ENCODE peak calls at places on chromosome 22, in seven cellular contexts. One of them, this sample, is unnamed.
A peak's percentile ranks its signal among the peaks of the same experiment; 100 is the strongest.

GRCh38 chr22:24827305-24827704 is 21.3 kb downstream of the SGSM1 start:
- DNase-seq in K562: no peak
- DNase-seq in fibroblast of lung: no peak
- DNase-seq in mesenchymal stem cell: no peak
- DNase-seq in PC-9: no peak
- DNase-seq in neuronal stem cell: no peak
- DNase-seq in IMR-90: no peak
- DNase-seq in this sample: no peak

GRCh38 chr22:27825174-27825573 is 23.6 kb upstream of the MN1 start:
- DNase-seq in K562: peak; percentile 37
- DNase-seq in fibroblast of lung: no peak
- DNase-seq in mesenchymal stem cell: no peak
- DNase-seq in PC-9: no peak
- DNase-seq in neuronal stem cell: no peak
- DNase-seq in IMR-90: no peak
- DNase-seq in this sample: no peak

GRCh38 chr22:40443675-40444482 is 73.5 kb downstream of the SGSM3 start:
- DNase-seq in K562: no peak
- DNase-seq in fibroblast of lung: no peak
- DNase-seq in mesenchymal stem cell: no peak
- DNase-seq in PC-9: no peak
- DNase-seq in neuronal stem cell: no peak
- DNase-seq in IMR-90: no peak
- DNase-seq in this sample: peak; percentile 29

GRCh38 chr22:17214416-17215043 is 4.7 kb downstream of the ADA2 start:
- DNase-seq in K562: no peak
- DNase-seq in fibroblast of lung: no peak
- DNase-seq in mesenchymal stem cell: no peak
- DNase-seq in PC-9: no peak
- DNase-seq in neuronal stem cell: no peak
- DNase-seq in IMR-90: no peak
- DNase-seq in this sample: peak; percentile 58

GRCh38 chr22:24437091-24437490 is 9.7 kb downstream of the ADORA2A start:
- DNase-seq in K562: no peak
- DNase-seq in fibroblast of lung: no peak
- DNase-seq in mesenchymal stem cell: no peak
- DNase-seq in PC-9: no peak
- DNase-seq in neuronal stem cell: no peak
- DNase-seq in IMR-90: no peak
- DNase-seq in this sample: peak; percentile 73

GRCh38 chr22:22770280-22770871 is 117.2 kb upstream of the IGLL5 start:
- DNase-seq in K562: peak; percentile 100
- DNase-seq in fibroblast of lung: peak; percentile 27
- DNase-seq in mesenchymal stem cell: peak; percentile 7
- DNase-seq in PC-9: peak; percentile 29
- DNase-seq in neuronal stem cell: peak; percentile 39
- DNase-seq in IMR-90: no peak
- DNase-seq in this sample: peak; percentile 72

GRCh38 chr22:50445880-50446707 is 28.7 kb downstream of the SBF1 start:
- DNase-seq in K562: no peak
- DNase-seq in fibroblast of lung: no peak
- DNase-seq in mesenchymal stem cell: no peak
- DNase-seq in PC-9: no peak
- DNase-seq in neuronal stem cell: no peak
- DNase-seq in IMR-90: no peak
- DNase-seq in this sample: no peak

GRCh38 chr22:16717699-16718558 is 107.3 kb downstream of the XKR3 start:
- DNase-seq in K562: no peak
- DNase-seq in fibroblast of lung: no peak
- DNase-seq in mesenchymal stem cell: no peak
- DNase-seq in PC-9: no peak
- DNase-seq in neuronal stem cell: no peak
- DNase-seq in IMR-90: no peak
- DNase-seq in this sample: no peak

GRCh38 chr22:36180038-36180880 is 19.7 kb upstream of the APOL3 start:
- DNase-seq in K562: peak; percentile 75
- DNase-seq in fibroblast of lung: peak; percentile 71
- DNase-seq in mesenchymal stem cell: peak; percentile 62
- DNase-seq in PC-9: peak; percentile 55
- DNase-seq in neuronal stem cell: peak; percentile 57
- DNase-seq in IMR-90: peak; percentile 56
- DNase-seq in this sample: no peak

GRCh38 chr22:39535302-39535805 is 2.8 kb upstream of the RPS19BP1 start:
- DNase-seq in K562: no peak
- DNase-seq in fibroblast of lung: no peak
- DNase-seq in mesenchymal stem cell: no peak
- DNase-seq in PC-9: peak; percentile 10
- DNase-seq in neuronal stem cell: no peak
- DNase-seq in IMR-90: no peak
- DNase-seq in this sample: peak; percentile 60

GRCh38 chr22:41290262-41291221 is 4.6 kb upstream of the RANGAP1 start:
- DNase-seq in K562: no peak
- DNase-seq in fibroblast of lung: peak; percentile 37
- DNase-seq in mesenchymal stem cell: peak; percentile 47
- DNase-seq in PC-9: peak; percentile 67
- DNase-seq in neuronal stem cell: peak; percentile 40
- DNase-seq in IMR-90: peak; percentile 83
- DNase-seq in this sample: peak; percentile 90

GRCh38 chr22:46652930-46653331 is 32.7 kb downstream of the GRAMD4 start:
- DNase-seq in K562: no peak
- DNase-seq in fibroblast of lung: peak; percentile 64
- DNase-seq in mesenchymal stem cell: peak; percentile 25
- DNase-seq in PC-9: no peak
- DNase-seq in neuronal stem cell: no peak
- DNase-seq in IMR-90: peak; percentile 35
- DNase-seq in this sample: peak; percentile 92

GRCh38 chr22:17884951-17885350 is 110.7 kb upstream of the BID start:
- DNase-seq in K562: no peak
- DNase-seq in fibroblast of lung: no peak
- DNase-seq in mesenchymal stem cell: no peak
- DNase-seq in PC-9: no peak
- DNase-seq in neuronal stem cell: no peak
- DNase-seq in IMR-90: peak; percentile 16
- DNase-seq in this sample: no peak

GRCh38 chr22:38745676-38746460 is 9.9 kb downstream of the SUN2 start:
- DNase-seq in K562: no peak
- DNase-seq in fibroblast of lung: no peak
- DNase-seq in mesenchymal stem cell: no peak
- DNase-seq in PC-9: no peak
- DNase-seq in neuronal stem cell: no peak
- DNase-seq in IMR-90: no peak
- DNase-seq in this sample: peak; percentile 74

GRCh38 chr22:46019351-46019750 is 42.4 kb upstream of the WNT7B start:
- DNase-seq in K562: no peak
- DNase-seq in fibroblast of lung: no peak
- DNase-seq in mesenchymal stem cell: no peak
- DNase-seq in PC-9: no peak
- DNase-seq in neuronal stem cell: no peak
- DNase-seq in IMR-90: no peak
- DNase-seq in this sample: no peak

GRCh38 chr22:39299829-39300178 is 19.6 kb downstream of the RPL3 start:
- DNase-seq in K562: no peak
- DNase-seq in fibroblast of lung: peak; percentile 47
- DNase-seq in mesenchymal stem cell: peak; percentile 56
- DNase-seq in PC-9: peak; percentile 22
- DNase-seq in neuronal stem cell: no peak
- DNase-seq in IMR-90: no peak
- DNase-seq in this sample: peak; percentile 80

GRCh38 chr22:27885977-27886842 is 32.8 kb downstream of the PITPNB start:
- DNase-seq in K562: peak; percentile 26
- DNase-seq in fibroblast of lung: peak; percentile 94
- DNase-seq in mesenchymal stem cell: peak; percentile 91
- DNase-seq in PC-9: peak; percentile 9
- DNase-seq in neuronal stem cell: peak; percentile 38
- DNase-seq in IMR-90: peak; percentile 98
- DNase-seq in this sample: peak; percentile 92

GRCh38 chr22:44676441-44677298 is 25.3 kb upstream of the PRR5 start:
- DNase-seq in K562: peak; percentile 80
- DNase-seq in fibroblast of lung: no peak
- DNase-seq in mesenchymal stem cell: peak; percentile 51
- DNase-seq in PC-9: peak; percentile 35
- DNase-seq in neuronal stem cell: no peak
- DNase-seq in IMR-90: peak; percentile 13
- DNase-seq in this sample: peak; percentile 48
- H2AFZ ChIP-seq in K562: peak overlapping the region; percentile 82
- H2AFZ ChIP-seq in fibroblast of lung: no peak overlapping the region
- H2AFZ ChIP-seq in mesenchymal stem cell: no peak overlapping the region
- H2AFZ ChIP-seq in PC-9: no peak overlapping the region
- H2AFZ ChIP-seq in neuronal stem cell: no peak overlapping the region
- H2AFZ ChIP-seq in IMR-90: peak overlapping the region; percentile 61
- H2AFZ ChIP-seq in this sample: no peak overlapping the region

GRCh38 chr22:30304495-30305244 is 15.4 kb upstream of the CASTOR1 start:
- DNase-seq in K562: no peak
- DNase-seq in fibroblast of lung: no peak
- DNase-seq in mesenchymal stem cell: no peak
- DNase-seq in PC-9: peak; percentile 62
- DNase-seq in neuronal stem cell: no peak
- DNase-seq in IMR-90: no peak
- DNase-seq in this sample: no peak

GRCh38 chr22:30307026-30307574 is 17.8 kb upstream of the CASTOR1 start:
- DNase-seq in K562: no peak
- DNase-seq in fibroblast of lung: no peak
- DNase-seq in mesenchymal stem cell: no peak
- DNase-seq in PC-9: no peak
- DNase-seq in neuronal stem cell: no peak
- DNase-seq in IMR-90: no peak
- DNase-seq in this sample: no peak

GRCh38 chr22:30306629-30307016 is 17.3 kb upstream of the CASTOR1 start:
- DNase-seq in K562: no peak
- DNase-seq in fibroblast of lung: no peak
- DNase-seq in mesenchymal stem cell: no peak
- DNase-seq in PC-9: no peak
- DNase-seq in neuronal stem cell: no peak
- DNase-seq in IMR-90: no peak
- DNase-seq in this sample: no peak

GRCh38 chr22:30305519-30305905 is 16.2 kb upstream of the CASTOR1 start:
- DNase-seq in K562: no peak
- DNase-seq in fibroblast of lung: no peak
- DNase-seq in mesenchymal stem cell: peak; percentile 30
- DNase-seq in PC-9: no peak
- DNase-seq in neuronal stem cell: no peak
- DNase-seq in IMR-90: no peak
- DNase-seq in this sample: no peak

DNA sequence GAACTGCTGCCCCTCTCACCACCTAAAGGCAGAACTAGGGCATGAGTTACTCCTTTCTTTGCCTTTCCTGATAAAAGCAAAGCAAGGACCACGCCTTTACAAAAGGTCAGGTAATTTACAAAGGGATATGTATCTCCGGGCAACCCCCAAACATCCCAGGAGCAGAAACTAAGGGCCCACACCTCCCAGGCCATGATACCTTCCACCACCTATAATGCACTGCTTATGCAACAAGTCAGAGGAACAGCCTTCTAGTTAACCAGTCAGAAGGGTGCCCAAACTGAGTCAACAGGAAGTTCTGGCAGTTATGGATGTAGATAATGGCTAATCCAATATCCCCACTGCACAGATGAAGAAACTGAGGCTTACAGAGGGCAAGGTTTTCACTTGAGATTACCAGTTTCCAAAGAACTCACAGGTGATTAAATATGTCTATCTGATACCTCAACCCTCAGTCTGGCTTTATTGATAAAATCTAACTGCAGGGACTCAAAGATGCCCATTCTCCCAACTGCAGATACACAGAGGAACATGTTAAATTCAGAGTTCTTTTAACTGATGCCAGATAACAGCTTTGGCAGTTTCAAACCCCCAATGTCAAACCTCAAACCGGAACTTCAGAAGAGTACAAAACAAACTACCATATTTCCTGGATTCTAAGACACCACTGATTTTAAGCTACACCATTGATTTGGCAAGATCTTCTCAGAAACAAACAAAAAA is 16.8 kb upstream of the CASTOR1 start:
- DNase-seq in K562: no peak
- DNase-seq in fibroblast of lung: no peak
- DNase-seq in mesenchymal stem cell: no peak
- DNase-seq in PC-9: no peak
- DNase-seq in neuronal stem cell: no peak
- DNase-seq in IMR-90: no peak
- DNase-seq in this sample: no peak
- H3K4me3 ChIP-seq in K562: no peak overlapping the region
- H3K4me3 ChIP-seq in fibroblast of lung: no peak overlapping the region
- H3K4me3 ChIP-seq in mesenchymal stem cell: peak overlapping the region; percentile 17
- H3K4me3 ChIP-seq in PC-9: peak overlapping the region; percentile 15
- H3K4me3 ChIP-seq in neuronal stem cell: no peak overlapping the region
- H3K4me3 ChIP-seq in IMR-90: no peak overlapping the region
- H3K4me3 ChIP-seq in this sample: no peak overlapping the region

GRCh38 chr22:48953830-48954229 is 873.8 kb downstream of the BRD1 start:
- DNase-seq in K562: no peak
- DNase-seq in fibroblast of lung: no peak
- DNase-seq in mesenchymal stem cell: no peak
- DNase-seq in PC-9: no peak
- DNase-seq in neuronal stem cell: no peak
- DNase-seq in IMR-90: no peak
- DNase-seq in this sample: peak; percentile 72
- H3K4me1 ChIP-seq in K562: no peaks in the 10 kb centered on the region
- H3K4me1 ChIP-seq in fibroblast of lung: no peaks in the 10 kb centered on the region
- H3K4me1 ChIP-seq in mesenchymal stem cell: no peaks in the 10 kb centered on the region
- H3K4me1 ChIP-seq in PC-9: no peaks in the 10 kb centered on the region
- H3K4me1 ChIP-seq in neuronal stem cell: peaks cover 6% of the 10 kb centered on the region
- H3K4me1 ChIP-seq in IMR-90: no peaks in the 10 kb centered on the region
- H3K4me1 ChIP-seq in this sample: no peaks in the 10 kb centered on the region

GRCh38 chr22:31742115-31742514 is 7.8 kb downstream of the PRR14L start:
- DNase-seq in K562: no peak
- DNase-seq in fibroblast of lung: no peak
- DNase-seq in mesenchymal stem cell: no peak
- DNase-seq in PC-9: no peak
- DNase-seq in neuronal stem cell: no peak
- DNase-seq in IMR-90: no peak
- DNase-seq in this sample: peak; percentile 85
- H2AFZ ChIP-seq in K562: no peak overlapping the region
- H2AFZ ChIP-seq in fibroblast of lung: no peak overlapping the region
- H2AFZ ChIP-seq in mesenchymal stem cell: no peak overlapping the region
- H2AFZ ChIP-seq in PC-9: no peak overlapping the region
- H2AFZ ChIP-seq in neuronal stem cell: no peak overlapping the region
- H2AFZ ChIP-seq in IMR-90: no peak overlapping the region
- H2AFZ ChIP-seq in this sample: no peak overlapping the region

GRCh38 chr22:19232620-19233019 is 54.1 kb upstream of the SLC25A1 start:
- DNase-seq in K562: no peak
- DNase-seq in fibroblast of lung: no peak
- DNase-seq in mesenchymal stem cell: no peak
- DNase-seq in PC-9: no peak
- DNase-seq in neuronal stem cell: no peak
- DNase-seq in IMR-90: no peak
- DNase-seq in this sample: no peak
- H3K4me3 ChIP-seq in K562: no peak overlapping the region
- H3K4me3 ChIP-seq in fibroblast of lung: no peak overlapping the region
- H3K4me3 ChIP-seq in mesenchymal stem cell: no peak overlapping the region
- H3K4me3 ChIP-seq in PC-9: no peak overlapping the region
- H3K4me3 ChIP-seq in neuronal stem cell: no peak overlapping the region
- H3K4me3 ChIP-seq in IMR-90: no peak overlapping the region
- H3K4me3 ChIP-seq in this sample: no peak overlapping the region